ENCODE peak calls at places on chromosomes 6 and 20, in eight cellular contexts. E is HCT116, I is mammary epithelial cell, N is SK-N-SH, W is IMR-90, Z is endothelial cell of umbilical vein, F is OCI-LY7, Q is neuronal stem cell. O is an unnamed sample.

GRCh38 chr6:84635081-84635745 is 129.2 kb downstream of the TBX18 start:
- DNase-seq in E (no peak), I (peak), N (no peak), W (peak), Z (no peak), F (no peak), Q (no peak), O (no peak)

GRCh38 chr20:46903256-46903655 is 8.6 kb downstream of the EYA2 start:
- DNase-seq in E (no peak), I (no peak), N (no peak), W (no peak), Z (no peak), F (no peak), Q (no peak), O (no peak)

GRCh38 chr6:41593451-41594238 is 44.6 kb upstream of the MDFI start:
- DNase-seq in E (no peak), I (no peak), N (no peak), W (no peak), Z (no peak), F (no peak), Q (no peak), O (no peak)

GRCh38 chr20:4780245-4780644 is 58.5 kb downstream of the PRND start:
- DNase-seq in E (no peak), I (no peak), N (no peak), W (no peak), Z (no peak), F (peak), Q (no peak), O (no peak)

GRCh38 chr20:45440424-45440823 is 24.5 kb downstream of the PIGT start:
- DNase-seq in E (no peak), I (no peak), N (no peak), W (no peak), Z (no peak), F (no peak), Q (no peak), O (no peak)

GRCh38 chr6:31900917-31901414 is 920 bp downstream of the ZBTB12 start:
- DNase-seq in E (no peak), I (no peak), N (no peak), W (no peak), Z (no peak), F (no peak), Q (no peak), O (no peak)

GRCh38 chr6:129209355-129209754 is 326.4 kb downstream of the LAMA2 start:
- DNase-seq in E (no peak), I (no peak), N (no peak), W (peak), Z (no peak), F (no peak), Q (no peak), O (no peak)

GRCh38 chr6:170452767-170453545 is 100.2 kb downstream of the PSMB1 start:
- DNase-seq in E (no peak), I (no peak), N (no peak), W (no peak), Z (no peak), F (no peak), Q (no peak), O (no peak)

GRCh38 chr20:59785118-59785959 is 148.1 kb downstream of the SYCP2 start:
- DNase-seq in E (no peak), I (no peak), N (no peak), W (no peak), Z (no peak), F (no peak), Q (no peak), O (no peak)

GRCh38 chr6:122673345-122673961 is 63.2 kb downstream of the PKIB start:
- DNase-seq in E (no peak), I (peak), N (no peak), W (no peak), Z (no peak), F (no peak), Q (no peak), O (no peak)

GRCh38 chr6:142474446-142475289 is 172.9 kb downstream of the ADGRG6 start:
- DNase-seq in E (peak), I (peak), N (peak), W (peak), Z (peak), F (peak), Q (peak), O (peak)

GRCh38 chr6:31058128-31058894 is 48.0 kb downstream of the MUC22 start:
- DNase-seq in E (peak), I (peak), N (peak), W (peak), Z (peak), F (peak), Q (peak), O (peak)

GRCh38 chr6:39791311-39791710 is 865 bp upstream of the DAAM2 start:
- DNase-seq in E (no peak), I (no peak), N (peak), W (no peak), Z (no peak), F (peak), Q (no peak), O (peak)

GRCh38 chr6:163724196-163724595 is 309.7 kb downstream of the QKI start:
- DNase-seq in E (no peak), I (no peak), N (no peak), W (no peak), Z (no peak), F (peak), Q (no peak), O (no peak)

GRCh38 chr6:130776287-130776925 is 50.8 kb upstream of the SMLR1 start:
- DNase-seq in E (no peak), I (no peak), N (no peak), W (no peak), Z (no peak), F (no peak), Q (no peak), O (no peak)

GRCh38 chr6:158008894-158009891 is 27.5 kb downstream of the SYNJ2 start:
- DNase-seq in E (no peak), I (peak), N (peak), W (peak), Z (peak), F (no peak), Q (no peak), O (no peak)

GRCh38 chr20:59385461-59385860 is 85.0 kb downstream of the EDN3 start:
- DNase-seq in E (no peak), I (no peak), N (no peak), W (no peak), Z (no peak), F (no peak), Q (no peak), O (no peak)

GRCh38 chr20:64049060-64049886 is at the start of gene SOX18:
- DNase-seq in E (no peak), I (no peak), N (peak), W (peak), Z (peak), F (no peak), Q (no peak), O (no peak)

GRCh38 chr6:113969888-113970807 is 800 bp downstream of the HDAC2 start:
- DNase-seq in E (no peak), I (peak), N (peak), W (peak), Z (peak), F (peak), Q (peak), O (peak)

GRCh38 chr20:36491901-36492617 is 49.3 kb upstream of the MYL9 start:
- DNase-seq in E (no peak), I (peak), N (no peak), W (no peak), Z (peak), F (peak), Q (no peak), O (no peak)

GRCh38 chr20:10902836-10903410 is 229.1 kb upstream of the JAG1 start:
- DNase-seq in E (no peak), I (no peak), N (no peak), W (no peak), Z (no peak), F (no peak), Q (no peak), O (no peak)

GRCh38 chr6:41252401-41252800 is 24.3 kb downstream of the TREML4 start:
- DNase-seq in E (no peak), I (no peak), N (no peak), W (no peak), Z (no peak), F (no peak), Q (no peak), O (no peak)

GRCh38 chr20:21324126-21324525 is 21.0 kb downstream of the XRN2 start:
- DNase-seq in E (no peak), I (no peak), N (no peak), W (peak), Z (no peak), F (no peak), Q (no peak), O (no peak)

GRCh38 chr6:169141706-169142705 is 111.6 kb downstream of the THBS2 start:
- DNase-seq in E (no peak), I (no peak), N (no peak), W (peak), Z (no peak), F (no peak), Q (no peak), O (no peak)
- H2AFZ ChIP-seq in E (no peak), I (peak), N (no peak), W (peak), Z (no peak), F (no peak), Q (no peak), O (no peak)

GRCh38 chr20:13025181-13025580 is 16.4 kb downstream of the SPTLC3 start:
- DNase-seq in E (no peak), I (no peak), N (no peak), W (no peak), Z (no peak), F (no peak), Q (no peak), O (no peak)
- H2AFZ ChIP-seq in E (no peak), I (no peak), N (no peak), W (no peak), Z (no peak), F (no peak), Q (no peak), O (no peak)

DNA sequence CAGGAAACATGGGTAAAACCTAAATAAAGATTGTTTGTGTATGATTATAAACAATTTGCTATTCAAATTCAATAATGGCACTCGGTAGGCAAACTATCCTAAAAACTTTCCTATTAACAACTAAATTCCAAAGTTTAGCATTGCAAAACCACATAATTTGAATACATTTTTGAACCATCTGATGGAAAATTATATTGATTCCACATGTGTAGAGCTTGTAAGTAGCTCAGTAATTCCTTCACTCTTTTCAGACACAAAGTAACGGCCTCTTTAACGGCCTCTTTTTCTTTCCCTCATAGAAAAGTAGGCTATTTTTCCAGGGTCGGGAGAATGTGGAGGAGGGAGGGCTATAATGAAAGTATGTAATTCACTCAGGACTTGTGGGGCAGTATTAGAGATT is 227.5 kb downstream of the ALDH8A1 start:
- DNase-seq in E (no peak), I (no peak), N (no peak), W (no peak), Z (peak), F (no peak), Q (no peak), O (no peak)
- H2AFZ ChIP-seq in E (no peak), I (no peak), N (peak), W (no peak), Z (peak), F (no peak), Q (no peak), O (no peak)

DNA sequence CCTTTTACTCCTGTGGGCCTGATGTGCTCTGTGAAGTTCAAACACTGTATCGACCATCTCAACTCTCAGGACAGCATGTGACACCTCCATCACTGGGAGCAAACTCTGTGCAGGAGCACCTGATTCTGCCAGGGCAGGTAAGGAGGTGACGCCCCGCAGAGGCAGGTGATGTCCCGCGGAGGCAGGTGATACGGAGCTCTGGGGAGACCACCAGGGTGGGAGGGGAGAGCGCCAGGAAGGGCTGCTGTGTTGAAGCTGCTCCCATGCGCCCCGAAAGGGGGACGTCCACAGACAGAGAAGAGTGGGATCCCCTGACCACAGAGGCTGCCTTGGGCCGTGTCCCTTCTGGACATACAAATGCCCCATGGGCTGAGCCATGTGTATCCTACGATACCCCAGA is 58.3 kb downstream of the DACT2 start:
- DNase-seq in E (no peak), I (no peak), N (no peak), W (no peak), Z (no peak), F (no peak), Q (no peak), O (no peak)
- H2AFZ ChIP-seq in E (no peak), I (no peak), N (no peak), W (no peak), Z (no peak), F (no peak), Q (no peak), O (no peak)

DNA sequence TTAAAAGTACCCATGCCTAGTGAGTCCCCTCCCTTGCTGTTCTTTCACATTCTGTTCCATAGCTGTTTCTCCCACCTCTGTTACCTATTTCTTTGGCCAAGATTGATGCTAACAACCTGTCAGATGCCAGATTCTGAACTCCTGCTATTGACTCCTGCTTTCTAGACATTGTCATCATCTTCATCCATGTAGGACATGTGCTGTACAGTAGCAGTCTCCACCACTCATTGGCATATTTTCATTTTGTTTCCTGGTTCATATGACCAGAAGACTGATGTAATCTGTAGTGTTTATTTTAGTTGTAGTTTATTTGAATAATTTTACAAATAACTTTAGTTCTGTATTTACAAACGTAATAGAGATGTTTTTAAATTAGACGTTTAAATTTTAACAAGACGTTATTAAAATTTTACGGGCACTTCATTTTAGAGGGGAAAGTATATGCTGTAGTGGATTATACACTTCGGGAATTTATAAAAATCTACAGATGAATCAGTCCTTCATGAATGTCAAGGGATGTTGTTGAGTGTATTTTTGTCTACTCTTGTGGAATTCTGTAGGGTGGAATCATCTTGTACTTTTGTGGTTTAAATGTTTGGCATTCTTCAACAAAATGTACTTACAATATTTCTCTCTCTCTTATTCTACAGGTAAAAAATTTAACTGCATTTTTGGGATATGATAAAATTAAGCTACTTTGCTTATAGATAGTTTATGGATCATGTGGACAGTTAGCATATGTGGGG is 34.1 kb downstream of the TRMT11 start:
- DNase-seq in E (no peak), I (no peak), N (no peak), W (peak), Z (no peak), F (no peak), Q (no peak), O (no peak)
- H2AFZ ChIP-seq in E (no peak), I (no peak), N (no peak), W (no peak), Z (no peak), F (no peak), Q (no peak), O (no peak)

GRCh38 chr20:13687827-13688226 is 49.1 kb upstream of the TASP1 start:
- DNase-seq in E (no peak), I (no peak), N (no peak), W (no peak), Z (no peak), F (no peak), Q (no peak), O (no peak)

GRCh38 chr20:13684566-13685222 is 46.0 kb upstream of the TASP1 start:
- DNase-seq in E (no peak), I (no peak), N (no peak), W (no peak), Z (no peak), F (peak), Q (no peak), O (no peak)

GRCh38 chr20:13685623-13686022 is 46.9 kb upstream of the TASP1 start:
- DNase-seq in E (no peak), I (no peak), N (no peak), W (no peak), Z (no peak), F (no peak), Q (no peak), O (no peak)

GRCh38 chr20:13681248-13682125 is 42.8 kb upstream of the TASP1 start:
- DNase-seq in E (no peak), I (no peak), N (no peak), W (no peak), Z (no peak), F (no peak), Q (no peak), O (peak)

DNA sequence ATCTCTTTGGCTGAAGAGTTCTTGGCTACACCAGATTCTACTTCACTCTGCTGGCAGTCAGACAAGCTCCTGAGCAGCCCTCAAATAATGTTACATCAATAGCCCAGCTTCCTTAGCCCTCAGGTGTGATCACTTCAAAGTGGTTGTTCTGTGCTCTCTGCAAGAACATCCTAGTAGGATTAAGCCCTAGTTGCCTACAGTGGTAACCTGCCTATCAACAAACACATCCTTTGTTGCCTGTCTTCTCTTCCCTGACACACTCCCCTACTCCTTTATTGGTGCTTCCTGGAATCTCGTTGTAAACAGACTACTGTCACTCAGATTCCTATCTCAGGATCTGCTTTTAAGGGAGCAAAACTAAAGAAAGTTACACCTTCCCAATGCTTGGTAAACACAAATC is 45.1 kb upstream of the TASP1 start:
- DNase-seq in E (no peak), I (no peak), N (no peak), W (no peak), Z (no peak), F (no peak), Q (no peak), O (peak)
- H2AFZ ChIP-seq in E (no peak), I (no peak), N (no peak), W (no peak), Z (no peak), F (no peak), Q (no peak), O (no peak)

O was measured in HepG2.